ENCODE peak calls at places on chromosomes 7 and 10, in four cellular contexts. S is K562, H is GM12878, O is HepG2. R is an unnamed sample.

GRCh38 chr10:86668297-86669165 is at the start of gene LDB3:
- DNase-seq in H (peak; percentile 25), O (no peak), S (no peak), R (peak; percentile 46)

GRCh38 chr10:104328636-104328915 is 9.7 kb downstream of the ITPRIP start:
- DNase-seq in S (no peak), H (no peak), O (no peak), R (no peak)

GRCh38 chr10:118568327-118568848 is 27.1 kb downstream of the PRLHR start:
- DNase-seq in H (peak; percentile 17), S (peak; percentile 47), O (peak; percentile 59), R (peak; percentile 74)

GRCh38 chr7:826230-826905 is 5.9 kb upstream of the SUN1 start:
- DNase-seq in S (no peak), H (no peak), O (no peak), R (no peak)

GRCh38 chr7:120680986-120681385 is 177.0 kb downstream of the TSPAN12 start:
- DNase-seq in H (no peak), O (no peak), S (no peak), R (no peak)

GRCh38 chr7:12389089-12389700 is 14.5 kb downstream of the VWDE start:
- DNase-seq in H (no peak), S (peak; percentile 37), O (peak; percentile 59), R (peak; percentile 62)

GRCh38 chr7:5270788-5271187 is 12.0 kb upstream of the SLC29A4 start:
- DNase-seq in S (no peak), H (no peak), O (no peak), R (no peak)

GRCh38 chr10:27838291-27838690 is 92.7 kb upstream of the MKX start:
- DNase-seq in S (no peak), O (no peak), H (no peak), R (no peak)

GRCh38 chr10:14330390-14331071 is at the start of gene FRMD4A:
- DNase-seq in H (no peak), O (no peak), S (no peak), R (no peak)

GRCh38 chr7:151080522-151081169 is at the start of gene FASTK:
- DNase-seq in H (no peak), S (peak; percentile 97), O (peak; percentile 77), R (peak; percentile 97)

GRCh38 chr7:86963599-86964230 is 95.7 kb downstream of the ELAPOR2 start:
- DNase-seq in S (no peak), H (no peak), O (no peak), R (no peak)

GRCh38 chr7:128005117-128005516 is 26.1 kb downstream of the LRRC4 start:
- DNase-seq in H (no peak), O (no peak), S (no peak), R (no peak)

GRCh38 chr10:86979977-86980448 is 11.7 kb downstream of the ADIRF start:
- DNase-seq in O (no peak), S (no peak), H (no peak), R (no peak)

GRCh38 chr7:132580717-132581285 is 4.5 kb upstream of the PLXNA4 start:
- DNase-seq in H (peak; percentile 7), S (peak; percentile 77), O (peak; percentile 68), R (peak; percentile 70)

GRCh38 chr7:45157653-45158401 is at the start of gene RAMP3:
- DNase-seq in S (no peak), O (no peak), H (no peak), R (no peak)

GRCh38 chr10:14625210-14625621 is 149.5 kb downstream of the FAM107B start:
- DNase-seq in H (no peak), S (no peak), O (no peak), R (no peak)

GRCh38 chr7:28477041-28477442 is 64.7 kb downstream of the CREB5 start:
- DNase-seq in O (no peak), H (no peak), S (no peak), R (no peak)

GRCh38 chr7:100720320-100720644 is at the start of gene EPO:
- DNase-seq in S (no peak), O (no peak), H (no peak), R (no peak)

GRCh38 chr10:101305241-101306230 is 48.4 kb upstream of the BTRC start:
- DNase-seq in S (no peak), H (no peak), O (no peak), R (no peak)

GRCh38 chr7:78080811-78081210 is 282.2 kb downstream of the PHTF2 start:
- DNase-seq in H (no peak), S (no peak), O (no peak), R (no peak)

GRCh38 chr7:149830997-149831729 is 7.0 kb upstream of the ZNF862 start:
- DNase-seq in S (no peak), H (no peak), O (no peak), R (no peak)

GRCh38 chr7:140596751-140597424 is 43.7 kb downstream of the DENND2A start:
- DNase-seq in S (no peak), O (no peak), H (no peak), R (no peak)

GRCh38 chr7:70881470-70881869 is 250.5 kb upstream of the GALNT17 start:
- DNase-seq in H (no peak), O (no peak), S (no peak), R (no peak)

GRCh38 chr7:101772508-101773306 is 44.7 kb upstream of the CUX1 start:
- DNase-seq in H (no peak), S (no peak), O (no peak), R (no peak)

GRCh38 chr7:50812847-50813475 is 30.3 kb upstream of the GRB10 start:
- DNase-seq in H (no peak), O (peak; percentile 28), S (peak; percentile 25), R (no peak)

GRCh38 chr7:128867842-128868623 is 5.4 kb downstream of the ATP6V1F start:
- DNase-seq in S (no peak), O (no peak), H (no peak), R (no peak)

GRCh38 chr10:90579602-90580242 is 278.1 kb downstream of the HTR7 start:
- DNase-seq in O (peak; percentile 21), S (no peak), H (no peak), R (no peak)

GRCh38 chr7:1961776-1962276 is 270.9 kb downstream of the MAD1L1 start:
- DNase-seq in H (peak; percentile 64), S (no peak), O (no peak), R (no peak)

GRCh38 chr10:17112566-17112965 is 17.0 kb downstream of the CUBN start:
- DNase-seq in O (no peak), H (no peak), S (no peak), R (no peak)

GRCh38 chr10:17116193-17116592 is 13.4 kb downstream of the CUBN start:
- DNase-seq in H (no peak), S (no peak), O (no peak), R (no peak)

GRCh38 chr10:17113889-17114288 is 15.7 kb downstream of the CUBN start:
- DNase-seq in H (no peak), O (no peak), S (no peak), R (no peak)

GRCh38 chr10:17113346-17113745 is 16.3 kb downstream of the CUBN start:
- DNase-seq in S (no peak), H (no peak), O (no peak), R (no peak)

GRCh38 chr10:17115683-17116082 is 13.9 kb downstream of the CUBN start:
- DNase-seq in O (no peak), H (no peak), S (no peak), R (no peak)
- TF ChIP-seq FOXM1 in O (no peak), H (no peak), S (no peak), R (no peak)

DNA sequence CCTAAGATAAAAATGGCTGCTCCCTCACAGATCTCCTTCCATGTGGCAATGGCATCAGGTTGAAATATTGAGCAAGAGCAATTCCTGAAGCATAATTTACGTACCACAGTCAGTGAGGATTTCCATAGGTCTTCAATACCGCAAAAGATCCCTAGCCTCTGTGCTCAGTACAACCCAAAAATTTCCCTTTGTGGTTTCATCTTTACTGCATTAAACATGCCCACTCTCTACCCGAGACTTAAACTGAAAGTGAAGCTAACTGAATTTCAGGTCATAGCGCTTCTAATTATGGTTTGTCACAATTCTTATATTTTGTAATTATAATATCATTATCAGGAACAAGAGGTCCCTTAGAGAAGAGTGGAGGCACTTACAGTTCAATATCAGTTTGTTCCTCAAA is 1071.1 kb downstream of the XPNPEP1 start:
- DNase-seq in S (no peak), H (peak; percentile 57), O (no peak), R (no peak)
- TF ChIP-seq FOXK2 in S (no peak), H (no peak), O (no peak), R (no peak)

GRCh38 chr7:137904826-137905225 is 58.1 kb upstream of the DGKI start:
- DNase-seq in H (no peak), S (no peak), O (no peak), R (no peak)

GRCh38 chr7:137898839-137899681 is 52.3 kb upstream of the DGKI start:
- DNase-seq in O (peak; percentile 58), S (peak; percentile 89), H (peak; percentile 48), R (peak; percentile 86)

GRCh38 chr7:137900137-137900536 is 53.4 kb upstream of the DGKI start:
- DNase-seq in S (no peak), O (no peak), H (no peak), R (no peak)

GRCh38 chr7:137908106-137908505 is 61.3 kb upstream of the DGKI start:
- DNase-seq in H (no peak), O (no peak), S (no peak), R (no peak)

DNA sequence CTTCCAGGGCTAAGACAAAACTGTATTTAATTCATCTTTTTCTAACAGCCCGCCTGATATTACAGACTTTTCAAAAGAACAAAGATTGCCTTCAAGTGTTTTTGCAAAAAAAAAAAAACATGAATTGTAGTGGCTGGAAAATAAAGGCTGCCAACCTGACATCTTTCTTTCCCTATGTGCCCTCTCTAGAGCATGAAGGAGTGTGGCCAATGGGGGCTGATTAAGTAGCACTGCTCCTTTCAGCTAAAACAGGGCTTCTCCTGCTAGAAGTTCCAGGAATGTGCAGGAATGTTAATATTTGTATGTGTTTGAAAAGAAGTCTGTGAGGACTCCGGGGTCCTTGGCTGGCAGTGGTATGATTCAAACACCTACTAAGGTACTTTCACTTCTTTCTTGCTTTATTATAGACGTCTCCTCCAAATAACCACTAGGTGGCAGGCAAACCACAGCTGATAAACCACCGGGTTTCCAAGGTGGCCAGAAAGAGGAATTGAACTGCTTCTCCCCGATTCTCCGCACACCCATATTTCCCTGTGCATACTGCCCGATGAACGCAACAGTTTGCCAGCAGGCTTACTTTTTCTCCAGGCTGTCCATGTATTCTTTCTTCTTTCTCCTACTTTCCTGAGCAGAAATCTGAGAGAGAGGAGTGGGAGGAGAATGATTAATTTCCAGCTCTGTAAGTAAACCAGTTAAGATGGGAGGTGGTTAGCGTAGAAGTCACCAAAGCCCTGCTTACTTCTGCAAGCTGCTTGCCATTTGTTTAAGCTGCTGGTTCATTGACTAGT is 56.8 kb upstream of the DGKI start:
- DNase-seq in S (peak; percentile 79), O (peak; percentile 70), H (peak; percentile 76), R (peak; percentile 77)
- TF ChIP-seq FOXM1 in S (no peak), O (no peak), H (peak; percentile 63), R (no peak)

GRCh38 chr10:22086730-22087364 is 83.3 kb upstream of the DNAJC1 start:
- DNase-seq in H (no peak), S (peak; percentile 67), O (peak; percentile 33), R (peak; percentile 70)
- TF ChIP-seq FOXK2 in H (no peak), S (peak; percentile 66), O (no peak), R (no peak)

R was measured in HEK293T.